ENCODE peak calls at places on chromosomes 1 and 21, in eight cellular contexts. H is pancreas; Q is GM20000; K is endothelial cell; C is choroid plexus epithelial cell; A is CD8-positive, alpha-beta T cell; I is heart right ventricle; N is left ventricle myocardium inferior. T is an unnamed sample.

GRCh38 chr1:100353988-100354387 is 1.7 kb downstream of the CDC14A start:
- DNase-seq in Q (no peak), N (no peak), K (no peak), I (no peak), C (no peak), H (no peak), A (no peak), T (peak)

GRCh38 chr21:17455451-17455850 is 57.4 kb upstream of the CXADR start:
- DNase-seq in A (no peak), N (no peak), I (no peak), C (no peak), K (no peak), H (no peak), Q (no peak), T (no peak)

GRCh38 chr21:39568380-39568779 is 44.4 kb upstream of the B3GALT5 start:
- DNase-seq in I (no peak), C (no peak), Q (no peak), H (no peak), K (no peak), A (no peak), N (no peak), T (no peak)

GRCh38 chr1:97999320-97999719 is 78.5 kb upstream of the DPYD start:
- DNase-seq in C (peak), Q (no peak), N (no peak), I (no peak), H (no peak), K (no peak), A (no peak), T (no peak)

GRCh38 chr1:173476197-173476663 is 905 bp upstream of the PRDX6 start:
- DNase-seq in H (no peak), K (no peak), I (no peak), Q (no peak), A (no peak), C (no peak), N (no peak), T (no peak)

GRCh38 chr1:15950763-15951295 is 25.1 kb downstream of the ZBTB17 start:
- DNase-seq in Q (no peak), I (no peak), N (no peak), A (peak), H (no peak), C (peak), K (no peak), T (no peak)

GRCh38 chr1:2644171-2644570 is 11.4 kb upstream of the MMEL1 start:
- DNase-seq in N (no peak), H (peak), K (no peak), Q (no peak), A (no peak), C (no peak), I (no peak), T (no peak)

GRCh38 chr1:155016231-155016831 is 13.7 kb downstream of the ZBTB7B start:
- DNase-seq in N (no peak), I (no peak), Q (no peak), C (no peak), H (peak), K (no peak), A (no peak), T (no peak)

GRCh38 chr21:42941696-42942085 is 16.3 kb upstream of the ERVH48-1 start:
- DNase-seq in H (no peak), Q (no peak), A (no peak), C (no peak), N (no peak), K (no peak), I (no peak), T (no peak)

GRCh38 chr1:221035680-221036153 is 156.5 kb downstream of the HLX start:
- DNase-seq in H (no peak), K (no peak), I (no peak), N (no peak), Q (no peak), C (peak), A (no peak), T (no peak)

GRCh38 chr1:36486436-36487335 is 4.0 kb upstream of the CSF3R start:
- DNase-seq in A (no peak), H (no peak), N (peak), C (peak), Q (no peak), K (no peak), I (peak), T (no peak)

GRCh38 chr1:90616395-90616794 is 100.7 kb downstream of the BARHL2 start:
- DNase-seq in C (peak), A (no peak), K (peak), N (no peak), H (no peak), I (no peak), Q (no peak), T (peak)

GRCh38 chr1:6481820-6482471 is 9.5 kb downstream of the PLEKHG5 start:
- DNase-seq in N (no peak), I (no peak), K (no peak), A (no peak), C (no peak), H (no peak), Q (no peak), T (no peak)

GRCh38 chr1:199452627-199453026 is 574.9 kb upstream of the NR5A2 start:
- DNase-seq in C (no peak), I (no peak), N (no peak), H (no peak), Q (no peak), A (no peak), K (no peak), T (no peak)

GRCh38 chr1:15472595-15472994 is 3.3 kb upstream of the CELA2B start:
- DNase-seq in A (no peak), K (no peak), H (no peak), N (no peak), Q (no peak), C (no peak), I (no peak), T (no peak)

GRCh38 chr1:62361426-62361825 is 42.2 kb upstream of the KANK4 start:
- DNase-seq in C (no peak), Q (no peak), A (no peak), I (no peak), K (no peak), H (no peak), N (no peak), T (no peak)

GRCh38 chr1:35451125-35451528 is 106.1 kb downstream of the KIAA0319L start:
- DNase-seq in K (peak), C (peak), H (peak), Q (peak), I (peak), A (peak), N (peak), T (peak)

GRCh38 chr1:61253059-61253735 is 170.8 kb downstream of the NFIA start:
- DNase-seq in A (no peak), Q (no peak), I (peak), K (no peak), C (peak), H (no peak), N (peak), T (no peak)

GRCh38 chr1:243712890-243713425 is 137.1 kb downstream of the AKT3 start:
- DNase-seq in Q (no peak), C (peak), H (no peak), I (no peak), K (no peak), A (no peak), N (no peak), T (no peak)

DNA sequence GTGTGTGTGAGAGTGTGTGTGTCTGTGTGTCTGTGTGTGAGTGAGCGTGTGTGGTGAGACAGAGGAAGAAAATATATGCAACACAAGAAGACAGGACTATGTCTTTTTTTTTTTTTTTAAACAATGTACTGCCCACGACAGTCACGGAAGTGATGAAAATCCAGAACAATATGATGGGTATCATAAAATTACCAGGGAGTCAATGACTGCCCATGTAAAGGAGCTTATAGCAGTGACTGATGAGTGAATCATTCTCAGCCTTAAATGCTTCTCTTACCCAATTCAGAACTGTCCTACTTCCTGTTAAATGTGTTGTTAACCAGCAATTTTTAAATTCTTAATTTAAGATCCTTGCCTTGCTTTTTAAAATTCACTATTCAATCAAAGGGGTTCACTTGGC is 46.6 kb downstream of the RGS7 start:
- DNase-seq in K (no peak), N (no peak), H (no peak), Q (no peak), C (no peak), I (no peak), A (no peak), T (no peak)
- TF ChIP-seq CTCF in K (no peak), N (no peak), H (no peak), Q (no peak), C (no peak), I (no peak), A (no peak), T (no peak)

GRCh38 chr21:31659286-31660133 is at the start of gene SOD1:
- DNase-seq in C (peak), K (peak), H (peak), Q (peak), I (peak), A (peak), N (peak), T (peak)
- TF ChIP-seq CTCF in C (no peak), K (no peak), H (no peak), Q (no peak), I (peak), A (no peak), N (peak), T (no peak)

GRCh38 chr1:225812488-225813249 is 2.7 kb downstream of the EPHX1 start:
- DNase-seq in H (no peak), A (no peak), C (peak), I (no peak), N (no peak), Q (no peak), K (no peak), T (no peak)

GRCh38 chr1:225806249-225806648 is 3.7 kb upstream of the EPHX1 start:
- DNase-seq in C (no peak), H (no peak), Q (no peak), A (no peak), I (no peak), K (no peak), N (no peak), T (no peak)

GRCh38 chr1:225809842-225810578 is at the start of gene EPHX1:
- DNase-seq in H (peak), K (peak), N (peak), Q (peak), A (peak), I (peak), C (peak), T (peak)

GRCh38 chr1:225811622-225812487 is 1.9 kb downstream of the EPHX1 start:
- DNase-seq in Q (no peak), H (no peak), C (peak), N (no peak), K (peak), A (no peak), I (no peak), T (no peak)

DNA sequence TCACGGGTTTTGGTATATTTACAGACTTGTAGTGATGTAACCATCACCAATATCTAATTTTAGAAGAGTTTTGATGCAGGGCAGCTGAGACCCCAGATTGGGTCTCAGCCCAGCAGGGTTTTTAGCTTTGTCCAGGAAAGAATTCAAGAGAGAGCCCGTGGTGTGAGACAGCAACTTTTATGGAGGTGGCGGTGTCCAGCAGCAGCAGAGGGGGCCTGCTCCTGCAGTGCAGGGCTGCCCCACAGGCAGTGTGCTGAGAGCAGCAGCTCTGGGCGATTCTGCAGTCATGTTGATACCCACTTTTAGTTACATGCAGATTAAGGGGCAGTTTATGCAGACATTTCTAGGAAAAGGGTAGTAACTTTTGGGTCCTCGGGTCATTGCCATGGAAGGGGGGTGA is 1.8 kb upstream of the EPHX1 start:
- DNase-seq in I (no peak), A (no peak), K (no peak), Q (no peak), H (no peak), C (no peak), N (no peak), T (no peak)
- TF ChIP-seq CTCF in I (no peak), A (no peak), K (no peak), Q (no peak), H (no peak), C (no peak), N (no peak), T (no peak)

GRCh38 chr1:104120488-104120887 is 370.8 kb downstream of the AMY1C start:
- DNase-seq in C (no peak), Q (no peak), A (no peak), K (no peak), H (no peak), N (no peak), I (no peak), T (no peak)
- TF ChIP-seq CTCF in C (no peak), Q (no peak), A (no peak), K (no peak), H (no peak), N (no peak), I (no peak), T (peak)

GRCh38 chr1:206050655-206051235 is 2.2 kb upstream of the RHEX start:
- DNase-seq in K (no peak), C (peak), A (peak), Q (peak), N (no peak), H (no peak), I (no peak), T (no peak)
- TF ChIP-seq CTCF in K (no peak), C (no peak), A (no peak), Q (no peak), N (no peak), H (no peak), I (no peak), T (no peak)

GRCh38 chr1:186304982-186305949 is 69.8 kb downstream of the TPR start:
- DNase-seq in Q (peak), I (no peak), K (no peak), C (peak), N (no peak), H (no peak), A (no peak), T (no peak)
- TF ChIP-seq CTCF in Q (no peak), I (no peak), K (peak), C (peak), N (peak), H (no peak), A (peak), T (peak)

DNA sequence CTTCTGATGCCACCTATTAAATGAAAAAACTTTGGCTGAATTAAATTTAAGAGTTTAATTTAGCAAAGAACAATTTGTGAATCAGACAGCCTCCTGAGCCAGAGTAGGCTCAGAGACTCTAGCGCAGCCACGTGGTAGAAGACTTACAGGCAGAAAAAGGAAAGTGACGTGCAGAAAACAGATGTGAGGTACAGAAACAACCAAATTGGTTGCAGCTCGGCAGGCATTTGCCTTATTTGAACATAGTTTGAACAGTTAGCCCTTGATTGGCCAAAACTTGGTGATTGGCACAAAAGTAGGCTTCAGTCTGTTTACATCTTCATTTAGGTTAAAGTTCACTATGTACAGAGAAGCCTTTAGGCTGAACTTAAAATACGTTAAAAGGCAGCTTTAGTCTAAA is 22.9 kb downstream of the TCP10L start:
- DNase-seq in C (peak), Q (no peak), A (peak), H (no peak), K (peak), N (no peak), I (no peak), T (no peak)
- TF ChIP-seq CTCF in C (peak), Q (no peak), A (peak), H (no peak), K (no peak), N (peak), I (peak), T (peak)